ENCODE peak calls at places on chromosomes 6 and 20, in five cellular contexts. S, N, B, L and X are unnamed samples.

GRCh38 chr6:95723638-95724037 is 146.3 kb downstream of the MANEA start:
- DNase-seq in B (no peak), S (no peak), N (no peak), L (peak), X (no peak)

GRCh38 chr6:114281496-114281895 is 61.3 kb downstream of the HS3ST5 start:
- DNase-seq in L (no peak), B (no peak), N (no peak), S (no peak), X (no peak)

GRCh38 chr6:4776493-4776966 is 326 bp downstream of the CDYL start:
- DNase-seq in L (peak), B (peak), S (peak), N (no peak), X (peak)

GRCh38 chr20:58064411-58065010 is 163.9 kb downstream of the ANKRD60 start:
- DNase-seq in N (no peak), L (no peak), B (no peak), S (no peak), X (no peak)

GRCh38 chr6:10576226-10576625 is 55.1 kb downstream of the GCNT2 start:
- DNase-seq in L (no peak), N (no peak), B (no peak), S (no peak), X (no peak)

GRCh38 chr6:170048615-170049256 is 242.1 kb downstream of the DLL1 start:
- DNase-seq in L (no peak), B (no peak), S (peak), N (no peak), X (no peak)

GRCh38 chr6:37517411-37517812 is 17.7 kb upstream of the CCDC167 start:
- DNase-seq in L (no peak), B (no peak), N (no peak), S (peak), X (no peak)

GRCh38 chr6:153074761-153075160 is 56.3 kb downstream of the RGS17 start:
- DNase-seq in S (no peak), B (no peak), L (no peak), N (no peak), X (no peak)

GRCh38 chr6:137150072-137150471 is 23.4 kb downstream of the IL22RA2 start:
- DNase-seq in B (no peak), L (no peak), S (no peak), N (no peak), X (no peak)

GRCh38 chr6:35291491-35291890 is 6.1 kb upstream of the DEF6 start:
- DNase-seq in N (no peak), B (no peak), S (no peak), L (no peak), X (no peak)

GRCh38 chr20:20225325-20225724 is 142.6 kb upstream of the INSM1 start:
- DNase-seq in S (no peak), N (peak), L (no peak), B (no peak), X (no peak)

GRCh38 chr6:129543981-129544380 is 166.0 kb downstream of the ARHGAP18 start:
- DNase-seq in N (no peak), L (no peak), S (peak), B (no peak), X (no peak)

GRCh38 chr6:80553071-80553740 is 446.7 kb downstream of the BCKDHB start:
- DNase-seq in L (no peak), S (no peak), B (no peak), N (no peak), X (peak)

GRCh38 chr6:4280721-4281120 is 145.3 kb upstream of the ECI2 start:
- DNase-seq in S (peak), B (peak), L (no peak), N (no peak), X (no peak)

GRCh38 chr20:41497186-41497895 is 120.8 kb downstream of the CHD6 start:
- DNase-seq in L (no peak), B (no peak), S (no peak), N (no peak), X (no peak)

GRCh38 chr6:36888654-36889481 is 3.1 kb downstream of the C6orf89 start:
- DNase-seq in L (no peak), S (no peak), B (no peak), N (no peak), X (no peak)

GRCh38 chr6:95185874-95186273 is 391.5 kb upstream of the MANEA start:
- DNase-seq in S (no peak), N (no peak), L (no peak), B (no peak), X (no peak)

GRCh38 chr6:43758617-43759050 is 11.4 kb upstream of the VEGFA start:
- DNase-seq in S (no peak), B (no peak), L (peak), N (no peak), X (no peak)

GRCh38 chr6:13251242-13251641 is 77.1 kb downstream of the TBC1D7 start:
- DNase-seq in N (no peak), S (no peak), L (no peak), B (no peak), X (no peak)

GRCh38 chr6:167801263-167801662 is 25.4 kb upstream of the AFDN start:
- DNase-seq in S (no peak), B (no peak), N (no peak), L (no peak), X (no peak)

GRCh38 chr6:168603234-168603633 is 162.2 kb downstream of the SMOC2 start:
- DNase-seq in N (no peak), L (no peak), S (no peak), B (no peak), X (no peak)

GRCh38 chr20:17334866-17335412 is 108.1 kb downstream of the PCSK2 start:
- DNase-seq in N (no peak), S (no peak), B (no peak), L (no peak), X (no peak)

GRCh38 chr20:48703107-48703506 is 124.7 kb downstream of the PREX1 start:
- DNase-seq in B (no peak), L (no peak), S (no peak), N (no peak), X (no peak)

GRCh38 chr6:44738652-44739141 is 351.2 kb downstream of the CDC5L start:
- DNase-seq in S (peak), B (no peak), L (no peak), N (no peak), X (no peak)

GRCh38 chr6:158753826-158754225 is 65.3 kb downstream of the EZR start:
- DNase-seq in L (no peak), S (no peak), B (no peak), N (no peak), X (no peak)

GRCh38 chr20:31894980-31895675 is 24.7 kb downstream of the TTLL9 start:
- DNase-seq in B (no peak), N (no peak), S (peak), L (peak), X (peak)

GRCh38 chr6:43146228-43146627 is 24.8 kb upstream of the SRF start:
- DNase-seq in S (no peak), B (no peak), N (no peak), L (no peak), X (no peak)